ENCODE peak calls at places on chromosomes 4 and X, in five cellular contexts. D is K562, I is HEK293T, B is GM12878, X is HepG2. F is an unnamed sample.

GRCh38 chr4:120070191-120070590 is 3.5 kb upstream of the MAD2L1 start:
- DNase-seq in D (no peak), I (no peak), B (no peak), X (no peak), F (no peak)

GRCh38 chr4:2837904-2838496 is 5.6 kb upstream of the ADD1 start:
- DNase-seq in D (no peak), I (no peak), B (no peak), X (no peak), F (peak; percentile 30)

GRCh38 chr4:26899991-26900390 is 39.4 kb downstream of the STIM2 start:
- DNase-seq in D (peak; percentile 51), I (no peak), B (no peak), X (no peak), F (no peak)

GRCh38 chr4:183996868-183997267 is 91.8 kb downstream of the STOX2 start:
- DNase-seq in D (no peak), I (no peak), B (no peak), X (no peak), F (no peak)

GRCh38 chr4:26213317-26213716 is 107.5 kb upstream of the RBPJ start:
- DNase-seq in D (no peak), I (no peak), B (no peak), X (no peak), F (no peak)

GRCh38 chrX:19388064-19388679 is 44.4 kb downstream of the PDHA1 start:
- DNase-seq in D (no peak), I (no peak), B (no peak), X (no peak), F (no peak)

GRCh38 chr4:7425591-7426468 is 8.9 kb downstream of the PSAPL1 start:
- DNase-seq in D (no peak), I (no peak), B (no peak), X (no peak), F (peak; percentile 21)

GRCh38 chr4:71356924-71357663 is 18.3 kb downstream of the SLC4A4 start:
- DNase-seq in D (no peak), I (no peak), B (no peak), X (no peak), F (no peak)

GRCh38 chr4:186693159-186693815 is 30.4 kb downstream of the FAT1 start:
- DNase-seq in D (peak; percentile 73), I (no peak), B (no peak), X (no peak), F (no peak)

GRCh38 chrX:142884853-142885252 is 140.9 kb upstream of the SPANXN4 start:
- DNase-seq in D (no peak), I (no peak), B (no peak), X (no peak), F (no peak)

GRCh38 chr4:53781614-53782467 is 190.6 kb upstream of the LNX1 start:
- DNase-seq in D (no peak), I (no peak), B (no peak), X (peak; percentile 66), F (no peak)

GRCh38 chrX:40155617-40156471 is 58.1 kb upstream of the BCOR start:
- DNase-seq in D (peak; percentile 56), I (no peak), B (no peak), X (no peak), F (peak; percentile 64)

GRCh38 chr4:30721353-30722091 is 1.4 kb downstream of the PCDH7 start:
- DNase-seq in D (no peak), I (no peak), B (no peak), X (no peak), F (peak; percentile 86)

GRCh38 chr4:169485084-169485483 is 127.3 kb downstream of the NEK1 start:
- DNase-seq in D (no peak), I (no peak), B (no peak), X (no peak), F (no peak)

GRCh38 chr4:117968606-117969005 is 65.7 kb upstream of the NDST3 start:
- DNase-seq in D (no peak), I (no peak), B (no peak), X (no peak), F (no peak)

GRCh38 chr4:75412746-75413145 is 101.5 kb downstream of the RCHY1 start:
- DNase-seq in D (no peak), I (no peak), B (no peak), X (no peak), F (no peak)

GRCh38 chrX:154012336-154012991 is 7.2 kb downstream of the IRAK1 start:
- DNase-seq in D (no peak), I (no peak), B (no peak), X (peak; percentile 72), F (no peak)

GRCh38 chrX:103629295-103630170 is 758 bp downstream of the TCEAL1 start:
- DNase-seq in D (peak; percentile 67), I (peak; percentile 82), B (no peak), X (peak; percentile 39), F (peak; percentile 70)

GRCh38 chr4:183399166-183399565 is 45.3 kb upstream of the CDKN2AIP start:
- DNase-seq in D (peak; percentile 19), I (no peak), B (no peak), X (no peak), F (peak; percentile 36)

GRCh38 chr4:118381902-118382301 is 29.1 kb upstream of the PRSS12 start:
- DNase-seq in D (no peak), I (no peak), B (no peak), X (no peak), F (no peak)

GRCh38 chr4:85932371-85933305 is 427.2 kb downstream of the MAPK10 start:
- DNase-seq in D (no peak), I (no peak), B (no peak), X (no peak), F (no peak)

GRCh38 chr4:103008875-103009729 is 10.4 kb downstream of the SLC9B1 start:
- DNase-seq in D (peak; percentile 78), I (peak; percentile 56), B (peak; percentile 46), X (peak; percentile 72), F (peak; percentile 54)

GRCh38 chrX:46543441-46543840 is 1.8 kb downstream of the ZNF674 start:
- DNase-seq in D (no peak), I (no peak), B (no peak), X (no peak), F (no peak)

GRCh38 chr4:16530688-16531635 is 304.7 kb upstream of the TAPT1 start:
- DNase-seq in D (no peak), I (no peak), B (no peak), X (no peak), F (no peak)

GRCh38 chr4:72295966-72296557 is 264.3 kb downstream of the NPFFR2 start:
- DNase-seq in D (peak; percentile 43), I (peak; percentile 42), B (no peak), X (peak; percentile 20), F (peak; percentile 48)

GRCh38 chr4:156971168-156971601 is 414 bp downstream of the PDGFC start:
- DNase-seq in D (no peak), I (peak; percentile 21), B (no peak), X (no peak), F (peak; percentile 64)

GRCh38 chr4:156970501-156971167 is 965 bp downstream of the PDGFC start:
- DNase-seq in D (no peak), I (peak; percentile 61), B (no peak), X (peak; percentile 61), F (peak; percentile 68)

GRCh38 chr4:156974264-156974663 is 2.7 kb upstream of the PDGFC start:
- DNase-seq in D (no peak), I (no peak), B (no peak), X (no peak), F (no peak)

GRCh38 chr4:156972370-156972980 is 876 bp upstream of the PDGFC start:
- DNase-seq in D (no peak), I (no peak), B (no peak), X (no peak), F (no peak)

GRCh38 chr4:156971623-156972369 is at the start of gene PDGFC:
- DNase-seq in D (peak; percentile 1), I (peak; percentile 67), B (no peak), X (peak; percentile 63), F (peak; percentile 80)
- TF ChIP-seq FOXM1 in D (no peak), I (peak; percentile 52), B (no peak), X (no peak), F (no peak)

DNA sequence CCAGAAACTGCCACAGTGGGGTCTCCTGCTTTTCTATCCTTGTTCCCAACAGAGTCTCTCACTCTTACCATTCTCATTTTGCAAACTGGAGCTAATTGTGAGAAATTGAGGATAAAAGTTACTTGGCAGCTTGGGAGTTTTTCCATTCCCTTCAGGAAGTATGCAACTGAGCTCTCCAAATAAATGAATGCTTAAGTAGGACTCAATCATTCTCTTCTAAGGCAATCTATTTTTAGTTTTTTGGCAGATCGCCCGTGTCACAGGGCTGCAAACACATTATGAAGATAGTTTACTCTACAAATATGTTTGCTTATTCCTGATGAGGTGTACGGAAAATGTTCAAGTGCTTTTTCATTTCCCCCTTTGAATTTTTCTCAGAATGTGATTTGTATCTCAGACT is 5.3 kb downstream of the ASB11 start:
- DNase-seq in D (peak; percentile 20), I (no peak), B (no peak), X (no peak), F (no peak)
- TF ChIP-seq FOXM1 in D (no peak), I (no peak), B (no peak), X (no peak), F (no peak)

DNA sequence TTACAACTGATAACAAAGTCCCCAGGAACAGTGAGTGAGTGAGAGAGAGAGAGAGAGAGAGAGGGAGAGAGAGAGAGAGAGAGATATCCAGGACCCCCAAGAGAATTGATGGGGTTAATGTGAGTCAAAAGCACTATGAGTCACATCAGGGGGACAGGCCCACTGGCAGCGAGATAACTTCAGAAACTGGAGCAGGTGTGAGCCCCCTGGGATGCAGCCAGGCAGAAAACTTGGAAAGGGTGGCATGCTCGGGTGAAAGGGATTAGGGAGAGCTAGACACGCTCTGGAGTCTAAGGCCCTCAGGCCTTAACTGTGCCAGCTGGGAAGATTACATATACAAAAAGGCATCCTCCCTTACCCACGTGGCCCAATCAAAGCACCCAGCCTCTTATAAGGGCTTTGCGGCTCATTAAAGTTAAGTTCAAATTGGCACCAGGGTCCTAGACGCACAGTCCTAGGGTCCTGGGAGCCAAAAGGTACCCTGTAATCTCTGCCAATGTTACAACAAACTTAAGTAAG is 843 bp downstream of the ACOT9 start:
- DNase-seq in D (peak; percentile 16), I (peak; percentile 45), B (no peak), X (peak; percentile 32), F (peak; percentile 64)
- TF ChIP-seq FOXM1 in D (no peak), I (no peak), B (no peak), X (no peak), F (no peak)

GRCh38 chr4:34196375-34196774 is 2047.9 kb downstream of the ARAP2 start:
- DNase-seq in D (no peak), I (no peak), B (no peak), X (no peak), F (no peak)

GRCh38 chr4:34194585-34194984 is 2049.7 kb downstream of the ARAP2 start:
- DNase-seq in D (no peak), I (no peak), B (no peak), X (no peak), F (no peak)

GRCh38 chr4:34198966-34199365 is 2045.3 kb downstream of the ARAP2 start:
- DNase-seq in D (no peak), I (no peak), B (no peak), X (no peak), F (no peak)

DNA sequence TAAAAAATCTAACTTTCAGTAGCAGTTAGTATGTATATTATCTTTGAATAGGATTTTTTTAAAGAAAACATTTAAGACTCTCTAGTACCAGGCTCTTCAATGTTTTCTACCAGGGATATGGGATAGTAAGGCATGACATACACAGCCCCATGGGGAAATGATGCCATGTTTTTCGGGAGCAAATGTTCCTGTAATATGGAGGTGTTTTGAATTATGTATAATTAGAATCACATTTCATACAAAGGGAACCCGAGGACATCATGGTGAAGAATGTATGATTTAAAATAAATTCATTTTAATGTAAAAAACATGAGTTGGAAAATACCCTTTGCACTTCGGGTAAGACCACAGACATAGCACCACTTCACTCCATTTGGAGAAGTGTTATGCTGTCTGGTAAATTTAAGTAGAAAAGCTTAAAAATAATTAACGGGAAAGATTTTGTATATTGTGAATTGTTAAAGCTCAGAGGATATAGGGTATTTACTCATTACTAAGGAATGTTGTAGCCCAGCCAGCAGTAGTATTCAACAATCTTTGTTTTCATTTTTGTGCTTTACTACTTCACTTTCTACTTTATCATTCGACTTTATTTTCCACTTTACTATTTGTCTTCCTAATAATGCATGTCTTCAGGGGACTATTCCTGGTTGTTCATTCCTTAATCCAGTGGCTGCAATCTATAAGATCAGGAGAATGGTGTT is 2050.7 kb downstream of the ARAP2 start:
- DNase-seq in D (no peak), I (no peak), B (no peak), X (no peak), F (no peak)
- TF ChIP-seq FOXM1 in D (no peak), I (no peak), B (no peak), X (no peak), F (no peak)